ENCODE peak calls at places on chromosomes 6 and 20, in four cellular contexts. V is NCI-H1105; G is effector CD4-positive, alpha-beta T cell; L is A549. S is an unnamed sample.

GRCh38 chr6:149898966-149899365 is 1.1 kb upstream of the RAET1E start:
- DNase-seq in V (no peak), G (no peak), L (no peak), S (no peak)

GRCh38 chr6:170049641-170050491 is 241.0 kb downstream of the DLL1 start:
- DNase-seq in V (no peak), L (no peak), G (no peak), S (no peak)

GRCh38 chr20:46673394-46674252 is 15.6 kb downstream of the TP53RK start:
- DNase-seq in L (no peak), V (no peak), G (no peak), S (no peak)

GRCh38 chr6:134517145-134517658 is 199.3 kb upstream of the SGK1 start:
- DNase-seq in L (peak; percentile 69), V (no peak), G (no peak), S (no peak)

GRCh38 chr20:18767676-18768075 is 45.9 kb upstream of the SCP2D1 start:
- DNase-seq in G (no peak), V (no peak), L (no peak), S (no peak)

GRCh38 chr6:11851405-11851804 is 72.8 kb upstream of the ADTRP start:
- DNase-seq in G (no peak), L (no peak), V (no peak), S (no peak)

GRCh38 chr6:108673602-108674001 is 112.9 kb downstream of the FOXO3 start:
- DNase-seq in L (peak; percentile 9), G (no peak), V (no peak), S (no peak)

GRCh38 chr6:119581220-119581619 is 231.7 kb upstream of the MAN1A1 start:
- DNase-seq in L (no peak), G (no peak), V (no peak), S (no peak)

GRCh38 chr20:22686097-22686496 is 101.7 kb upstream of the FOXA2 start:
- DNase-seq in L (peak; percentile 80), G (no peak), V (no peak), S (no peak)

GRCh38 chr6:106910999-106911949 is 63.3 kb downstream of the CD24 start:
- DNase-seq in G (no peak), V (no peak), L (no peak), S (no peak)

GRCh38 chr6:132410840-132411239 is 9.6 kb upstream of the MOXD1 start:
- DNase-seq in L (no peak), V (no peak), G (no peak), S (no peak)

GRCh38 chr6:74879234-74879633 is 326.6 kb downstream of the COL12A1 start:
- DNase-seq in V (no peak), G (no peak), L (no peak), S (no peak)

GRCh38 chr6:2766767-2767314 is 1.6 kb downstream of the WRNIP1 start:
- DNase-seq in G (no peak), V (no peak), L (no peak), S (no peak)

GRCh38 chr6:37698264-37699137 is 818 bp upstream of the MDGA1 start:
- DNase-seq in L (peak; percentile 37), G (peak; percentile 54), V (peak; percentile 76), S (peak; percentile 71)

GRCh38 chr20:47862841-47863240 is 77.6 kb upstream of the SULF2 start:
- DNase-seq in V (no peak), L (no peak), G (no peak), S (no peak)

GRCh38 chr6:52317841-52318581 is 33.5 kb upstream of the MCM3 start:
- DNase-seq in V (no peak), G (no peak), L (peak; percentile 13), S (no peak)

GRCh38 chr6:161079566-161080262 is 88.1 kb downstream of the MAP3K4 start:
- DNase-seq in L (no peak), V (no peak), G (peak; percentile 30), S (peak; percentile 51)

GRCh38 chr6:39357998-39358686 is 35.6 kb upstream of the KCNK16 start:
- DNase-seq in V (peak; percentile 82), L (no peak), G (no peak), S (no peak)

GRCh38 chr20:61325718-61326117 is 73.7 kb downstream of the CDH4 start:
- DNase-seq in G (no peak), V (no peak), L (no peak), S (no peak)

GRCh38 chr6:151043944-151044343 is 178.4 kb downstream of the MTHFD1L start:
- DNase-seq in V (no peak), L (no peak), G (no peak), S (no peak)

GRCh38 chr20:64104667-64105451 is 2.5 kb downstream of the NPBWR2 start:
- DNase-seq in L (no peak), V (no peak), G (no peak), S (no peak)

GRCh38 chr20:10375191-10375590 is 58.8 kb downstream of the MKKS start:
- DNase-seq in V (no peak), G (no peak), L (no peak), S (no peak)

GRCh38 chr6:24974182-24975171 is 38.7 kb upstream of the RIPOR2 start:
- DNase-seq in L (no peak), V (no peak), G (peak; percentile 19), S (no peak)

GRCh38 chr20:33992145-33992922 is 1.4 kb upstream of the RALY start:
- DNase-seq in V (no peak), L (peak; percentile 29), G (no peak), S (peak; percentile 1)

GRCh38 chr20:60589624-60590023 is 631.4 kb downstream of the CDH26 start:
- DNase-seq in G (no peak), L (no peak), V (no peak), S (no peak)

GRCh38 chr6:151196571-151196970 is 43.2 kb upstream of the AKAP12 start:
- DNase-seq in L (no peak), G (no peak), V (no peak), S (no peak)

GRCh38 chr20:33291830-33292355 is 8.9 kb downstream of the BPIFB1 start:
- DNase-seq in V (peak; percentile 40), G (peak; percentile 55), L (peak; percentile 59), S (peak; percentile 52)

GRCh38 chr6:11778648-11779307 is at the start of gene ADTRP:
- DNase-seq in V (no peak), L (no peak), G (no peak), S (no peak)

GRCh38 chr6:99993533-99994251 is at the start of gene MCHR2:
- DNase-seq in L (no peak), V (no peak), G (no peak), S (no peak)

S was measured in CD8-positive, alpha-beta memory T cell.